ENCODE peak calls at places on chromosomes 12 and 14, in six cellular contexts. G is activated CD8-positive, alpha-beta T cell treated with anti-CD3 and anti-CD28 coated beads for 36 hours; A is kidney tubule cell; M is HFFc6; E is A549; Z is fibroblast of lung. Y is an unnamed sample.

GRCh38 chr14:104284107-104284592 is 145.8 kb downstream of the KIF26A start:
- DNase-seq in Z (no peak), G (no peak), M (no peak), A (no peak), E (no peak), Y (no peak)

GRCh38 chr14:50794063-50794645 is 36.8 kb downstream of the NIN start:
- DNase-seq in Z (no peak), A (no peak), E (no peak), M (no peak), G (no peak), Y (no peak)

GRCh38 chr14:35821546-35822411 is 4.4 kb upstream of the BRMS1L start:
- DNase-seq in G (peak), E (peak), A (peak), M (peak), Z (peak), Y (peak)

GRCh38 chr14:100546051-100546443 is 41.2 kb downstream of the BEGAIN start:
- DNase-seq in E (no peak), Z (no peak), A (no peak), M (no peak), G (no peak), Y (no peak)

GRCh38 chr14:72518809-72519377 is 375.0 kb downstream of the DPF3 start:
- DNase-seq in E (no peak), A (no peak), G (peak), M (no peak), Z (peak), Y (no peak)

GRCh38 chr12:108254030-108254429 is 85.1 kb downstream of the CMKLR1 start:
- DNase-seq in E (no peak), M (no peak), G (no peak), A (no peak), Z (no peak), Y (no peak)

GRCh38 chr12:663293-663871 is at the start of gene NINJ2:
- DNase-seq in G (peak), A (no peak), M (no peak), Z (no peak), E (no peak), Y (no peak)

GRCh38 chr12:88179436-88180014 is 37.4 kb downstream of the TMTC3 start:
- DNase-seq in A (no peak), E (no peak), M (no peak), Z (no peak), G (no peak), Y (no peak)

GRCh38 chr12:6223545-6223944 is 23.3 kb downstream of the CD9 start:
- DNase-seq in A (no peak), E (no peak), G (no peak), Z (no peak), M (no peak), Y (no peak)

GRCh38 chr14:102778616-102779351 is 1.5 kb downstream of the TRAF3 start:
- DNase-seq in M (no peak), G (no peak), E (no peak), A (no peak), Z (peak), Y (no peak)

GRCh38 chr14:59282366-59282765 is 93.9 kb downstream of the DAAM1 start:
- DNase-seq in E (no peak), M (peak), Z (peak), A (no peak), G (no peak), Y (peak)

GRCh38 chr12:119154435-119154818 is 24.3 kb upstream of the HSPB8 start:
- DNase-seq in M (no peak), G (peak), E (no peak), A (no peak), Z (no peak), Y (peak)

GRCh38 chr14:20438664-20439063 is 2.7 kb upstream of the KLHL33 start:
- DNase-seq in G (no peak), A (no peak), Z (no peak), M (no peak), E (no peak), Y (no peak)

GRCh38 chr14:51398898-51399297 is 158.9 kb downstream of the TMX1 start:
- DNase-seq in M (peak), E (peak), G (no peak), A (peak), Z (peak), Y (peak)

GRCh38 chr12:51901121-51901812 is 6.0 kb upstream of the ACVRL1 start:
- DNase-seq in G (no peak), E (no peak), M (no peak), Z (no peak), A (peak), Y (no peak)

GRCh38 chr14:103549361-103550311 is 12.8 kb downstream of the BAG5 start:
- DNase-seq in A (no peak), E (no peak), M (no peak), Z (no peak), G (no peak), Y (peak)

GRCh38 chr12:104064842-104065441 is 611 bp downstream of the HCFC2 start:
- DNase-seq in M (no peak), Z (no peak), G (peak), E (no peak), A (peak), Y (no peak)

GRCh38 chr12:127632431-127632830 is 634.5 kb upstream of the TMEM132C start:
- DNase-seq in Z (no peak), M (no peak), E (no peak), A (no peak), G (no peak), Y (no peak)

GRCh38 chr12:98440165-98440581 is 75.2 kb upstream of the TMPO start:
- DNase-seq in Z (peak), E (no peak), A (no peak), M (peak), G (no peak), Y (peak)

GRCh38 chr12:40762072-40762471 is 69.8 kb downstream of the CNTN1 start:
- DNase-seq in Z (no peak), G (no peak), M (no peak), A (no peak), E (no peak), Y (no peak)

GRCh38 chr14:62914025-62914424 is 131.2 kb downstream of the KCNH5 start:
- DNase-seq in E (no peak), M (no peak), A (no peak), Z (peak), G (no peak), Y (no peak)

GRCh38 chr14:55276736-55277135 is 5.5 kb downstream of the FBXO34 start:
- DNase-seq in G (no peak), M (no peak), Z (no peak), E (no peak), A (no peak), Y (no peak)

GRCh38 chr12:2960432-2960956 is 1.3 kb downstream of the TEAD4 start:
- DNase-seq in G (peak), A (peak), Z (peak), E (peak), M (peak), Y (peak)

GRCh38 chr12:128864516-128865186 is 11.4 kb downstream of the GLT1D1 start:
- DNase-seq in G (no peak), E (no peak), Z (no peak), M (no peak), A (no peak), Y (no peak)